ENCODE peak calls at places on chromosomes 11 and 22, in five cellular contexts. R is HL-60, X is heart right ventricle, Q is choroid plexus epithelial cell, G is mesendoderm. J is an unnamed sample.

GRCh38 chr22:33076368-33076767 is 18.2 kb upstream of the SYN3 start:
- DNase-seq in Q (peak; percentile 9), G (peak; percentile 30), R (no peak), X (no peak), J (no peak)

GRCh38 chr11:72307439-72307838 is 63.5 kb upstream of the PHOX2A start:
- DNase-seq in Q (no peak), R (no peak), G (no peak), X (no peak), J (no peak)

GRCh38 chr11:77107950-77108349 is 5.3 kb downstream of the OMP start:
- DNase-seq in X (no peak), Q (peak; percentile 94), R (no peak), G (no peak), J (peak; percentile 72)

GRCh38 chr11:66373261-66373660 is 1.7 kb upstream of the SLC29A2 start:
- DNase-seq in X (peak; percentile 61), R (no peak), Q (no peak), G (no peak), J (peak; percentile 78)

GRCh38 chr22:42807185-42807584 is 49.9 kb downstream of the ARFGAP3 start:
- DNase-seq in Q (no peak), R (no peak), G (no peak), X (no peak), J (no peak)

GRCh38 chr11:34823197-34823596 is 93.0 kb downstream of the APIP start:
- DNase-seq in G (no peak), Q (no peak), R (no peak), X (no peak), J (no peak)

GRCh38 chr11:70834277-70834940 is 418.0 kb downstream of the SHANK2 start:
- DNase-seq in G (peak; percentile 6), R (no peak), X (no peak), Q (no peak), J (no peak)

GRCh38 chr11:95499516-95500135 is 268.6 kb upstream of the SESN3 start:
- DNase-seq in Q (no peak), R (no peak), G (peak; percentile 81), X (no peak), J (no peak)

GRCh38 chr11:86134580-86135318 is 65.9 kb upstream of the PICALM start:
- DNase-seq in Q (no peak), G (no peak), X (no peak), R (no peak), J (no peak)

GRCh38 chr11:37313266-37313665 is 715.2 kb upstream of the RAG2 start:
- DNase-seq in G (no peak), R (no peak), Q (no peak), X (no peak), J (no peak)

GRCh38 chr11:126543691-126544090 is 188.2 kb downstream of the ST3GAL4 start:
- DNase-seq in X (no peak), Q (no peak), G (no peak), R (no peak), J (no peak)

GRCh38 chr11:121889168-121889567 is 226.8 kb downstream of the BLID start:
- DNase-seq in G (no peak), R (no peak), Q (no peak), X (no peak), J (peak; percentile 23)

GRCh38 chr11:117879516-117880480 is 3.3 kb upstream of the FXYD6 start:
- DNase-seq in Q (no peak), X (no peak), G (peak; percentile 46), R (no peak), J (no peak)

GRCh38 chr11:117884994-117885393 is 8.5 kb upstream of the FXYD6 start:
- DNase-seq in G (no peak), R (no peak), X (no peak), Q (peak; percentile 54), J (no peak)

GRCh38 chr11:117883063-117883462 is 6.6 kb upstream of the FXYD6 start:
- DNase-seq in R (no peak), X (no peak), G (no peak), Q (no peak), J (no peak)

GRCh38 chr11:117881217-117881616 is 4.8 kb upstream of the FXYD6 start:
- DNase-seq in X (no peak), G (no peak), R (no peak), Q (no peak), J (no peak)

GRCh38 chr11:117882539-117882938 is 6.1 kb upstream of the FXYD6 start:
- DNase-seq in Q (no peak), X (no peak), R (no peak), G (no peak), J (no peak)
- H3K4me3 ChIP-seq in Q (no peak overlapping the region), X (no peak overlapping the region), R (no peak overlapping the region), G (no peak overlapping the region), J (no peak overlapping the region)

DNA sequence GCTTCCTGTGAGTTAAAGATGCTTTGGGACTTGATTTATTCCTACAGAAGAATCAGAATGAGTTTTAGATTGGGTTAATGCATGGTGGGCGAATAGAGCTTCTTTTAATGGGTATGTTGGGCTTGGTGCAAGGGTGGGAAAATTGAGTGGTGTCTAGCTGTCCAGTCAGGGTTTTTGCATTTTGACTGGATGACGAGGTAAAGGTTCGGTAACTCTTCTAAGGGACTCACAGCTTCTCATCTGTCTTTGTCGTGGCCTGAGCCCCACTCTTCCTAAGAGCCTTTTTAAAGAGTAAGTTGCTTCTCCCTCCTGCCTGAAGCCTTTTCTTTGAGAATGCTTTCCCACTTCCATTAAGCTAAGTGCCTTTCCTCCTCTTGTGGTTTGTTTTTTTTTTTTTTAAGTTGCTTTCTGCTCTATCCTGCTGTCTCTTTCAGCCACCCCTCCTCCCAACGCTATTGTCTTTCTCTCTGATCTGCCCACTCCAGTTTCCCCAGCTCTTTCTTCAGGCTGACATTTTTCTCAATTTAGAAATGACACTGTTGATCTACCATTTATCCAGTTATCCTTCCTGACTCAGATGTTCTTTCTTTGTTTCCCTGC is 1.1 kb downstream of the DPF2 start:
- DNase-seq in Q (no peak), X (no peak), G (no peak), R (no peak), J (no peak)
- H3K4me3 ChIP-seq in Q (peak overlapping the region; percentile 95), X (peak overlapping the region; percentile 78), G (peak overlapping the region; percentile 76), R (peak overlapping the region; percentile 74), J (peak overlapping the region; percentile 76)

GRCh38 chr11:118212781-118213565 is 11.8 kb downstream of the JAML start:
- DNase-seq in G (peak; percentile 12), R (no peak), X (no peak), Q (no peak), J (no peak)

GRCh38 chr11:118212131-118212725 is 12.6 kb downstream of the JAML start:
- DNase-seq in X (peak; percentile 21), Q (no peak), R (peak; percentile 87), G (peak; percentile 88), J (no peak)

GRCh38 chr11:118215262-118215661 is 9.5 kb downstream of the JAML start:
- DNase-seq in Q (no peak), R (no peak), X (no peak), G (no peak), J (no peak)

GRCh38 chr11:118214210-118214914 is 10.4 kb downstream of the JAML start:
- DNase-seq in G (no peak), R (peak; percentile 77), X (peak; percentile 10), Q (no peak), J (no peak)

DNA sequence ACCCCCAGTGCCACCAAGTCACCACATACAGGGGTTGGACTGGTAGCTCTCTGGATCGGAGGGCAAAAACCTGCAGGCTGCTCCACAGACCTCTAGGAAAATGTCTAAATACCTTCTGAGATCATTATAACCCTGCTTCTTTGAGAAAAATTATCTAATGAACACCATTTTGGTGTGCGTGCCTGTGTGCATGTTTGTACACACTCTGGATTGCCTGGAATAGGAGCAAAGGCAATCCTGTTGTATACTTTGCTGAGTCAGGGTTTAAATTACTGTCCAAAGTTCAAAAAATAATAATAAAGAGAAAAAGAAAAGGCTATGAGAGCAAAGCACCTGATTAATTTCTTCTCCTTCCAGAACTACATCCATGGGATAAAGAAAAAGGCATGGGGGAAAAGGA is 11.0 kb downstream of the JAML start:
- DNase-seq in Q (no peak), G (no peak), X (no peak), R (no peak), J (no peak)
- H3K4me3 ChIP-seq in Q (no peak overlapping the region), G (no peak overlapping the region), X (no peak overlapping the region), R (no peak overlapping the region), J (no peak overlapping the region)

GRCh38 chr11:44305149-44305642 is 4.7 kb downstream of the ALX4 start:
- DNase-seq in R (no peak), X (no peak), G (no peak), Q (no peak), J (no peak)

GRCh38 chr11:44305643-44306468 is 4.1 kb downstream of the ALX4 start:
- DNase-seq in R (no peak), X (no peak), G (no peak), Q (peak; percentile 32), J (no peak)

GRCh38 chr11:44303401-44303938 is 6.5 kb downstream of the ALX4 start:
- DNase-seq in G (no peak), X (no peak), R (no peak), Q (no peak), J (no peak)

GRCh38 chr11:44306469-44307244 is 3.3 kb downstream of the ALX4 start:
- DNase-seq in X (no peak), Q (no peak), G (no peak), R (no peak), J (no peak)

GRCh38 chr11:44304091-44305084 is 5.6 kb downstream of the ALX4 start:
- DNase-seq in X (no peak), Q (no peak), R (no peak), G (peak; percentile 65), J (no peak)
- H3K4me3 ChIP-seq in X (peak overlapping the region; percentile 43), Q (no peak overlapping the region), R (no peak overlapping the region), G (no peak overlapping the region), J (peak overlapping the region; percentile 49)

GRCh38 chr11:119335655-119336543 is 1.6 kb downstream of the RNF26 start:
- DNase-seq in G (no peak), R (no peak), X (no peak), Q (no peak), J (peak; percentile 69)
- H3K4me3 ChIP-seq in G (no peak overlapping the region), R (no peak overlapping the region), X (no peak overlapping the region), Q (no peak overlapping the region), J (peak overlapping the region; percentile 94)

J was measured in psoas muscle.